ENCODE peak calls at places on chromosomes 12 and 14, in five cellular contexts. O is heart right ventricle, M is fibroblast of lung, T is right cardiac atrium, E is uterus. I is an unnamed sample.

GRCh38 chr12:128813883-128814282 is 9.9 kb downstream of the SLC15A4 start:
- DNase-seq in O (no peak), M (no peak), T (no peak), E (no peak), I (no peak)

GRCh38 chr12:124305136-124305535 is 10.2 kb downstream of the RFLNA start:
- DNase-seq in O (no peak), M (no peak), T (no peak), E (no peak), I (no peak)

GRCh38 chr12:89857652-89858274 is 149.1 kb upstream of the ATP2B1 start:
- DNase-seq in O (no peak), M (no peak), T (no peak), E (no peak), I (peak; percentile 9)

GRCh38 chr12:98699568-98699967 is 54.5 kb downstream of the APAF1 start:
- DNase-seq in O (peak; percentile 12), M (peak; percentile 46), T (no peak), E (no peak), I (peak; percentile 58)

GRCh38 chr14:68775614-68776126 is 17.2 kb downstream of the ZFP36L1 start:
- DNase-seq in O (no peak), M (no peak), T (no peak), E (no peak), I (peak; percentile 10)

GRCh38 chr14:65290830-65291229 is 121.7 kb upstream of the FUT8 start:
- DNase-seq in O (no peak), M (peak; percentile 62), T (no peak), E (no peak), I (no peak)

GRCh38 chr14:96126339-96126770 is 78.3 kb upstream of the BDKRB2 start:
- DNase-seq in O (no peak), M (no peak), T (no peak), E (no peak), I (no peak)

GRCh38 chr12:107591095-107591375 is 94.6 kb upstream of the PWP1 start:
- DNase-seq in O (no peak), M (no peak), T (no peak), E (no peak), I (no peak)

GRCh38 chr12:6809056-6809455 is 12.6 kb upstream of the GPR162 start:
- DNase-seq in O (no peak), M (no peak), T (no peak), E (no peak), I (no peak)

GRCh38 chr12:54624316-54625279 is 10.1 kb downstream of the LACRT start:
- DNase-seq in O (no peak), M (no peak), T (no peak), E (no peak), I (peak; percentile 51)

GRCh38 chr12:103956515-103957027 is 9.1 kb upstream of the TDG start:
- DNase-seq in O (no peak), M (no peak), T (peak; percentile 82), E (no peak), I (no peak)

GRCh38 chr14:68756071-68756481 is 36.8 kb downstream of the ZFP36L1 start:
- DNase-seq in O (no peak), M (no peak), T (no peak), E (no peak), I (no peak)

GRCh38 chr12:4857472-4858291 is 52.0 kb upstream of the KCNA1 start:
- DNase-seq in O (peak; percentile 67), M (peak; percentile 67), T (peak; percentile 84), E (peak; percentile 61), I (peak; percentile 75)

GRCh38 chr12:6116481-6117021 is 7.9 kb downstream of the VWF start:
- DNase-seq in O (peak; percentile 60), M (no peak), T (peak; percentile 77), E (no peak), I (peak; percentile 34)

GRCh38 chr12:29547151-29547561 is 49.7 kb upstream of the OVCH1 start:
- DNase-seq in O (no peak), M (peak; percentile 83), T (no peak), E (no peak), I (no peak)

GRCh38 chr14:91897121-91897701 is 29.9 kb upstream of the TC2N start:
- DNase-seq in O (peak; percentile 53), M (peak; percentile 85), T (peak; percentile 74), E (peak; percentile 63), I (peak; percentile 68)

GRCh38 chr14:105448706-105449111 is 25.9 kb upstream of the CRIP2 start:
- DNase-seq in O (peak; percentile 79), M (peak; percentile 57), T (peak; percentile 93), E (peak; percentile 79), I (peak; percentile 80)

GRCh38 chr14:85535916-85536834 is 6.2 kb downstream of the FLRT2 start:
- DNase-seq in O (no peak), M (peak; percentile 76), T (no peak), E (no peak), I (peak; percentile 36)

GRCh38 chr14:52338282-52338681 is 24.2 kb downstream of the PTGER2 start:
- DNase-seq in O (no peak), M (peak; percentile 61), T (no peak), E (no peak), I (no peak)

GRCh38 chr12:60257063-60257462 is 661.2 kb downstream of the SLC16A7 start:
- DNase-seq in O (no peak), M (peak; percentile 79), T (no peak), E (no peak), I (no peak)

GRCh38 chr12:530871-531270 is 71.1 kb downstream of the B4GALNT3 start:
- DNase-seq in O (no peak), M (no peak), T (no peak), E (no peak), I (no peak)

GRCh38 chr12:65364021-65364420 is 85.5 kb downstream of the MSRB3 start:
- DNase-seq in O (no peak), M (peak; percentile 3), T (no peak), E (no peak), I (no peak)

GRCh38 chr12:71125949-71126348 is 31.9 kb downstream of the TSPAN8 start:
- DNase-seq in O (no peak), M (no peak), T (no peak), E (no peak), I (no peak)

GRCh38 chr14:44989497-44990440 is 27.8 kb downstream of the TOGARAM1 start:
- DNase-seq in O (no peak), M (no peak), T (no peak), E (no peak), I (no peak)

GRCh38 chr12:42809226-42809625 is 219.7 kb upstream of the PRICKLE1 start:
- DNase-seq in O (no peak), M (peak; percentile 13), T (no peak), E (no peak), I (no peak)

GRCh38 chr12:126424696-126425095 is 1359.5 kb downstream of the AACS start:
- DNase-seq in O (no peak), M (no peak), T (no peak), E (no peak), I (no peak)

GRCh38 chr12:126428769-126429168 is 1363.5 kb downstream of the AACS start:
- DNase-seq in O (no peak), M (no peak), T (no peak), E (no peak), I (no peak)

GRCh38 chr12:126430921-126431320 is 1365.7 kb downstream of the AACS start:
- DNase-seq in O (no peak), M (no peak), T (no peak), E (no peak), I (no peak)

DNA sequence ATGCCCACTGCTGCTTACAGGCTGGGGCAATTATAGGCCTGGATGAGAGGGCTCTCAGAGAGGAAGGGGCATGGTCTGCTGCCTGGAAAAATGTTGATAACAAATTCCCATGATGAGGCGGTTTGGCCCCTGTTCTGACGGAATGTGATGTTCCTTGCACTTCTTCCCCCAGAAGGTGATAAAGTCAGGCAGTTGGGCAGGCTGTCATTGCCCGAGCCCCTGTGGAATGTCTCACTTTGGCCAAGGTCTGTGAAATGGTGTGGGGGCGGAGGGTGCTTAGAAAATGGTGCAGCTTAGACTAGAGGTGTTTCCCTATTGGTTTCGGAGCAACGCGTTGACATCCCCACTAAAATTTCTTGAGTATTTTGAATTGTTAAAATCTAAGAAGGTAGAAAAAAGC is 1360.0 kb downstream of the AACS start:
- DNase-seq in O (no peak), M (no peak), T (no peak), E (no peak), I (no peak)
- H3K9me3 ChIP-seq in O (no peaks in the 10 kb centered on the region), M (no peaks in the 10 kb centered on the region), T (no peaks in the 10 kb centered on the region), E (no peaks in the 10 kb centered on the region), I (no peaks in the 10 kb centered on the region)

GRCh38 chr14:104076743-104077142 is 8.8 kb upstream of the ASPG start:
- DNase-seq in O (no peak), M (no peak), T (no peak), E (no peak), I (no peak)
- H3K9me3 ChIP-seq in O (no peaks in the 10 kb centered on the region), M (no peaks in the 10 kb centered on the region), T (no peaks in the 10 kb centered on the region), E (no peaks in the 10 kb centered on the region), I (no peaks in the 10 kb centered on the region)

DNA sequence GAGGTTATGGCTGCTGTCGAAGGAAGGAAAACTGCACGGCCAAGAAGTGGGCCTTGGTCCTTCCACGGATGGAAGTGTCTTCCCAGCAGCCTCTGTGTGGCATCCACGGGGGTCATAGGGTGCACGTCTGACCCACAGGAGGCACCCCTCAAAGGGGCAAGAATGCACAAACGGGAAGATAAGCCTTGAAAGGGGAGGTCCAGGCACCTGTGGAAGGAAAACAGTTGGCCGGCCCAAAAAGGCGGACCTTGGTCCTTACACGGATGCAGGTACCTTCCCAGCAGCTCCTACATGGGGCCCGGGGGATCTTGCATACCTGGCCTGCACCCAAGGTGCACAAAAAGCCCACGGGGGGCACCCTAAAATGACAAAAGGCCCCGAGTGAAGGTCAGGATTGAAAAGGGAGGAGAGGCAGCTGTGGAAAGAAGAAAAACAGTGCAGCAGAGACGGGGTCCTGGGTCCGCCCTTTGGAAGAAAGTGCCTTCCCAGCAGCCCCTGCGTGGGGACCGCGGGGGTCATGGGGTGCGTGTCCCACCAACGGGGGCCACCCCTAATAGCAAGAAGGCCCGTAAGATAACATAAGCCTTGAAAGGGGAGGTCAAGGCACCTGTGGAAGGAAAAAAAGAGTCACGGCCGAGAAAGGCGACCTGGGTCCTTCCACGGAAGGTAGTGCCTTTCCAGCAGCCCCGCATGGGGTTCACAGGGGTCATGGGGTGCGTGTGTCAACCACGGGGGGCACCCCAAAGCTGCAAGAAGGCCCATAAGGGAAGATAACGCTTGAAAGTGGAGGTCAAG is 276.1 kb downstream of the ALG10 start:
- DNase-seq in O (no peak), M (no peak), T (peak; percentile 25), E (no peak), I (no peak)
- H3K9me3 ChIP-seq in O (no peaks in the 10 kb centered on the region), M (no peaks in the 10 kb centered on the region), T (no peaks in the 10 kb centered on the region), E (peaks cover 3% of the 10 kb centered on the region), I (no peaks in the 10 kb centered on the region)

DNA sequence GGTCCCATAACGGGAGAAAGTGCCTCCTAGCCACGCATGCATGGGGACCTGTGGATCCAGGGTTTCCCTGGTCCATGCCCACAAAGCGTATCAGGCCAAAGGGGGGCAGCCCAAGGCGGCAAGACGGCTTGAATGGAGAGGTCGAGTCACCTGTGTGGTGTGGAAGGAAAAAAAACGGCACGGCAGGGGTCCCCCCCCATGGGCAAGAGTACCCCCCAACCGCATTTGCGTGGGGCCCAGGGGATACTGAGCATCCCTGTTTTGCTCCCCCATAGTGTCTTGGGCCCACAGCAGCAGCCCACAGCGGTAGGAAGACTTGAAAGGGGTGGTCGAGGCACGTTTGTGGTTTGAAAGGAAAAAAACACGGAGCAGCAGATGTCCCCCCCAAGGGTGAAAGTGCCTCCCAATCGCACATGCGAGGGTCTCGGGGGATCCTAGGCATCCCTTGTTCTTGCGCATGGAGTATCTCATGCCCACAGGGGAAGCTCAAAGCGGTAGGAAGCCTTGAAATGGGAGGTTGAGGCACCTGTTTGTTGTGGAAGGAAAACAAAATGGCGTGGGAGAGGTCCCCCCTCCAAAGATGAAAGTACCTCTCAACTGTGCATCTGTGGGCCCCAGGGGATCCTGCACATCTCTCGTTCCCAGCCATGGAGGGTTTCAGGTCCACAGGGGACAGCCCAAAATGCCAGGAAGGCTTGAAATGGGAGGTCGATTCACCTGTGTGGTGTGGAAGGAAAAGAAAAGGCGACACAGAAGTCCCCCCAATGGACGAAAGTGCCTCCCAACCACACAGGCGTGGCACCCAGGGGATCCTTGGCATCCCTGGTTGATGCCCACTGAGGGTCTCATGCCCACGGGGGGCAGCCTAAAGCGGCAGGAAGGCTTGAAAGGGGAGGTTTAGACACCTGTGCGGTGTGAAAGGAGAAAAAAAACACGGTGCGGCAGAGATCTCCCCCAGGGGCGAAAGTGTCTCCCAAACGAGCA is 577.5 kb downstream of the ALG10 start:
- DNase-seq in O (no peak), M (no peak), T (no peak), E (peak; percentile 7), I (no peak)
- H3K9me3 ChIP-seq in O (peaks cover 5% of the 10 kb centered on the region), M (no peaks in the 10 kb centered on the region), T (no peaks in the 10 kb centered on the region), E (no peaks in the 10 kb centered on the region), I (no peaks in the 10 kb centered on the region)